ENCODE peak calls at places on chromosome 4, in seven cellular contexts. P is tibial artery; F is IMR-90; Z is pons; N is MV-4-11; X is CD8-positive, alpha-beta memory T cell; V is amniotic epithelial cell. Q is an unnamed sample.

GRCh38 chr4:25843340-25844097 is 19.3 kb downstream of the SEL1L3 start:
- DNase-seq in P (no peak), F (no peak), Z (no peak), N (no peak), X (no peak), V (no peak), Q (no peak)

GRCh38 chr4:128649161-128649560 is 160.3 kb upstream of the JADE1 start:
- DNase-seq in P (no peak), F (no peak), Z (no peak), N (no peak), X (no peak), V (no peak), Q (no peak)

GRCh38 chr4:153333874-153334273 is 10.6 kb upstream of the MND1 start:
- DNase-seq in P (no peak), F (peak; percentile 36), Z (no peak), N (no peak), X (no peak), V (peak; percentile 24), Q (no peak)

GRCh38 chr4:122663814-122664610 is 43.1 kb upstream of the IL21 start:
- DNase-seq in P (no peak), F (peak; percentile 49), Z (no peak), N (no peak), X (no peak), V (peak; percentile 37), Q (peak; percentile 65)

GRCh38 chr4:23881674-23882337 is 8.0 kb downstream of the PPARGC1A start:
- DNase-seq in P (no peak), F (no peak), Z (no peak), N (no peak), X (no peak), V (no peak), Q (no peak)

GRCh38 chr4:156971623-156972369 is at the start of gene PDGFC:
- DNase-seq in P (peak; percentile 77), F (peak; percentile 65), Z (peak; percentile 30), N (no peak), X (no peak), V (peak; percentile 70), Q (peak; percentile 68)

GRCh38 chr4:24196785-24197184 is 306.9 kb upstream of the PPARGC1A start:
- DNase-seq in P (no peak), F (no peak), Z (no peak), N (no peak), X (no peak), V (no peak), Q (no peak)

GRCh38 chr4:173990126-173990878 is 293.2 kb downstream of the FBXO8 start:
- DNase-seq in P (no peak), F (peak; percentile 46), Z (peak; percentile 34), N (peak; percentile 21), X (no peak), V (peak; percentile 80), Q (peak; percentile 49)

GRCh38 chr4:7299908-7300710 is 107.8 kb downstream of the SORCS2 start:
- DNase-seq in P (no peak), F (no peak), Z (no peak), N (no peak), X (no peak), V (no peak), Q (no peak)

GRCh38 chr4:168881754-168882153 is 128.3 kb downstream of the CBR4 start:
- DNase-seq in P (no peak), F (no peak), Z (no peak), N (no peak), X (no peak), V (no peak), Q (no peak)

GRCh38 chr4:106671711-106672110 is 303.1 kb upstream of the GIMD1 start:
- DNase-seq in P (no peak), F (no peak), Z (no peak), N (no peak), X (no peak), V (peak; percentile 25), Q (peak; percentile 68)

GRCh38 chr4:1137850-1138249 is 24.5 kb upstream of the RNF212 start:
- DNase-seq in P (no peak), F (no peak), Z (no peak), N (peak; percentile 63), X (no peak), V (peak; percentile 10), Q (no peak)

GRCh38 chr4:37540486-37540885 is 145.7 kb downstream of the RELL1 start:
- DNase-seq in P (no peak), F (no peak), Z (no peak), N (no peak), X (no peak), V (peak; percentile 41), Q (no peak)

Q was measured in AG10803.